ENCODE peak calls at places on chromosomes 3 and 15, in six cellular contexts. D is thyroid gland; O is left ventricle myocardium inferior; U is mesenchymal stem cell; V is CD8-positive, alpha-beta T cell; K is ascending aorta. A is an unnamed sample. For H3K4me1 and H3K9me3, the result is how much of the 10 kb centered on the place peaks cover.

GRCh38 chr15:71779073-71779797 is 31.1 kb upstream of the NR2E3 start:
- DNase-seq in K (no peak), U (no peak), D (peak), O (no peak), V (no peak), A (no peak)

GRCh38 chr15:64001148-64001547 is 45.1 kb downstream of the DAPK2 start:
- DNase-seq in D (no peak), K (no peak), U (no peak), O (no peak), V (no peak), A (no peak)

GRCh38 chr3:80215191-80215590 is 447.4 kb upstream of the ROBO1 start:
- DNase-seq in O (no peak), D (no peak), U (no peak), K (no peak), V (no peak), A (no peak)

GRCh38 chr3:24829632-24830229 is 335.1 kb upstream of the THRB start:
- DNase-seq in D (peak), K (no peak), O (no peak), V (no peak), U (peak), A (no peak)

GRCh38 chr3:152331975-152332374 is 63.2 kb downstream of the MBNL1 start:
- DNase-seq in V (no peak), U (no peak), K (no peak), D (no peak), O (no peak), A (no peak)

GRCh38 chr3:186270711-186271110 is 91.3 kb downstream of the DGKG start:
- DNase-seq in K (peak), U (no peak), V (no peak), O (no peak), D (no peak), A (no peak)

GRCh38 chr15:31338879-31339557 is 12.4 kb downstream of the KLF13 start:
- DNase-seq in O (peak), K (peak), U (peak), D (peak), V (no peak), A (peak)

GRCh38 chr3:38343797-38344594 is 2.6 kb upstream of the XYLB start:
- DNase-seq in U (no peak), D (no peak), O (no peak), K (no peak), V (no peak), A (no peak)

GRCh38 chr3:54550216-54550977 is 377.5 kb downstream of the LRTM1 start:
- DNase-seq in D (no peak), V (no peak), O (no peak), K (no peak), U (no peak), A (no peak)

GRCh38 chr3:141498592-141499223 is 11.9 kb downstream of the RASA2 start:
- DNase-seq in V (peak), K (peak), U (peak), D (peak), O (no peak), A (no peak)

GRCh38 chr15:63715818-63716217 is 117.9 kb downstream of the HERC1 start:
- DNase-seq in D (peak), U (no peak), O (no peak), V (no peak), K (no peak), A (no peak)

GRCh38 chr15:92463826-92464225 is 70.1 kb downstream of the ST8SIA2 start:
- DNase-seq in K (no peak), U (no peak), D (no peak), O (no peak), V (no peak), A (no peak)

GRCh38 chr15:42576776-42577175 is 1.4 kb downstream of the STARD9 start:
- DNase-seq in V (no peak), K (peak), U (no peak), D (no peak), O (no peak), A (no peak)

GRCh38 chr15:42576040-42576594 is 711 bp downstream of the STARD9 start:
- DNase-seq in D (no peak), U (no peak), V (no peak), O (no peak), K (no peak), A (no peak)

GRCh38 chr15:42575188-42576039 is at the start of gene STARD9:
- DNase-seq in O (peak), U (peak), D (peak), V (peak), K (peak), A (peak)

GRCh38 chr15:42578984-42579537 is 3.7 kb downstream of the STARD9 start:
- DNase-seq in K (no peak), O (no peak), V (no peak), U (no peak), D (no peak), A (no peak)

GRCh38 chr15:42577514-42578031 is 2.2 kb downstream of the STARD9 start:
- DNase-seq in K (no peak), U (peak), O (no peak), V (no peak), D (no peak), A (no peak)
- H3K4me1 ChIP-seq in K (under half), U (under half), O (half or more), V (under half), D (under half), A (under half)

DNA sequence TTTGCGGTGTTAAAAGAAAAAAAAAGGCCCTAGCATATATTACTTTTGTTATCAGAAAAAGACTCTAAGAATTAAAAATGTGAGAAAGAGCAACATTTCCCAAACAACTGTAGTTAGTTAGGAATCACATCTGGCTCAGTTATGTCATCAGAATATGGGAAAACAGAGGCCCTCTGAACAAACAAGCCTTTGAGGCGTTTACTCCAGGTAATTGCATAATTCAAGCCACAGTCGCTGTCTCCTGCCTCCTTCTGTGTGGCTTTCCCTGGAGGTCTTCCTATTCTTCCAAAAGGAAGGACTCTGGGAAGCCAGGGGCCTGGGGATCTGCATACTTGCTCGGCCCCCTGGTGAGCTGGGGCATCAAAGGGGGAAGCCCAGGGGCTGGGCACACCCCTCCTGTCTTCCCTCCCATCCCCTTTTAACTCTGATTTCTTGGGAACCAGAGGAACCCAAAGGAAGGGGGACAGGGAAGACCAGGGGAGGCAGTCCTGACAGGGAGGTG is 3.7 kb upstream of the FAM107A start:
- DNase-seq in O (no peak), K (no peak), V (no peak), U (no peak), D (no peak), A (no peak)
- H3K4me3 ChIP-seq in O (no peak), K (no peak), V (no peak), U (no peak), D (no peak), A (no peak)

DNA sequence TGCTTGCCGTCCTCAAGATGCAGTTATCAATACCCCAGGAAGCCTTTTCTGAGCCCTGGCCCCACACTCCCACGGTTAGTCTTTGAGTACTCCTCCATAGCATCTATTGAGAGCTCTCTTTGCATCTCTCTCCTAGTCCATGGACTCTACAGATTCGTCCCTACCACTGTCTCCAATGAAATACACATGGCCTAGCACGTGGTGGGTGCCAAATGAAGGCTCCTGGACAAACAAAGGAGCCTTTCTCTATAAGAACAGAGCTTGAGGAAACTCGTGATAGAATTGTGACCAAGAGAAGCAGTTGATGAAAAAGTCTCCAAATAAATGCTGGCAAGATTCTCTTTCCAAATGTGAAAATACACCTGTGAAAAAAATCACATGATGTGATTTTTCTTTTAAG is 166.1 kb downstream of the GABRG3 start:
- DNase-seq in U (no peak), V (no peak), D (no peak), K (no peak), O (no peak), A (no peak)
- H3K9me3 ChIP-seq in U (under half), V (under half), D (under half), K (under half), O (under half), A (under half)

DNA sequence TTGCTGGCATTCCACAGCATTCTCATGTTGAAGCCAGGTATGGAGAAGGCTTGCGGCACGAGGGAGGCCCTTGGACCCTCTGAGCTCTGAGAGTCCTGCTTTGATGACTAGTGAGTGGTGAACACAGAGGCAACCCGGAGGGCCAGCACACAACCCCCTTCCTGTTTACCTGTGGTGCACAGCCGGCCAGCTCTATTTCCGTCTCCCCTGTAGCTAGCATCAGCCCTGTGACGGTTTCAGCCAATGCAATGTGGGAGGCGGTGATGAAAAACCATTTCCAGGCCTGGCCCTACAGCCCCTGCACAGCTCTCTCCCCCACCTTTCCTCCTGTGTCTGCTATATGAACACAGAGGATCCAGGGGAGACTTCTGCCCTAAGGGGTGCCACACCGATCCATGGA is 76.8 kb upstream of the KLHL25 start:
- DNase-seq in D (no peak), U (no peak), O (no peak), K (no peak), V (no peak), A (no peak)
- H3K4me1 ChIP-seq in D (under half), U (under half), O (under half), K (under half), V (under half), A (under half)

DNA sequence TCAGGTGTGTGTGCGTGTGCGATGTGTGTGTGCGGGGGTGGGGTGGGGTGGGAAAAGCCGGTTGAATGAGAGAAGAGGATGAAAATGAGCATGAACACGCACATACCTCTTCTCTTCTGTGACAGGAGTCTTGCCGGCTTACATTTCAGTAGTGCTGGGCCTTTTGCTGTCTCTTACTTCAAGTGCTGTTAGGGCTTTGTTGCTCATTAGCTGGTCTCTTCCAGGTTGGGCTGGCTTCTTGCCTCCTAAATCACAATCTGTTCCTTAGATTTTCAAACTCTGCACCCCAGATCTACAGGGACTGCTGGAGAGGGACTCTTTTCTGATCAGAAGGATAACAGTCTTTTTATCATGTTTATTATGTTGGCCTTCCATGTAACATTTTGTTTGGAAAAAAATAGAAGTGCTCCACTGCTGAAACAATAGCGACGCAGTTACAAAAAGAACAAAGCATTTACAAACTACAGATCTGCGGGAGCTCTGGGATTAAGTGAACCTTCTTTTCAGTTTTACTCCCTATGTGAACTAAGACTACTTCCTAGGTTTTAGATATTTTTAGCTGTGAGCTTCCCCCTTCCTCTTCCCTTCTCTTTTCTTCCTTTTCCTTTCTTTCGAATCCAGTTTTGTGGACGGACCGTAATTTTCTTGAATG is 48.5 kb downstream of the USP13 start:
- DNase-seq in U (no peak), V (no peak), K (no peak), O (no peak), D (no peak), A (no peak)
- H3K4me3 ChIP-seq in U (no peak), V (no peak), K (no peak), O (no peak), D (no peak), A (no peak)

GRCh38 chr15:69685524-69686452 is 233.2 kb downstream of the RPLP1 start:
- DNase-seq in K (no peak), O (no peak), V (no peak), D (peak), U (no peak), A (no peak)
- H3K9me3 ChIP-seq in K (under half), O (half or more), V (under half), D (under half), U (half or more), A (under half)

A was measured in adrenal gland.